ENCODE peak calls at places on chromosome 11, in eight cellular contexts. D, R, H, A, G, K, P and M are unnamed samples.
A peak's percentile ranks its signal among the peaks of the same experiment; 100 is the strongest.

GRCh38 chr11:63858628-63859550 is 20.0 kb downstream of the MARK2 start:
- DNase-seq in D (peak; percentile 44), R (peak; percentile 90), H (peak; percentile 43), A (peak; percentile 73), G (no peak), K (peak; percentile 47), P (no peak), M (no peak)

GRCh38 chr11:97610000-97610399 is 1220.2 kb downstream of the JRKL start:
- DNase-seq in D (no peak), R (no peak), H (no peak), A (no peak), G (peak; percentile 3), K (no peak), P (no peak), M (no peak)

GRCh38 chr11:78647986-78648875 is 73.6 kb upstream of the NARS2 start:
- DNase-seq in D (no peak), R (no peak), H (no peak), A (no peak), G (peak; percentile 1), K (no peak), P (no peak), M (no peak)

GRCh38 chr11:116925050-116925449 is 87.6 kb upstream of the APOA1 start:
- DNase-seq in D (no peak), R (no peak), H (no peak), A (no peak), G (no peak), K (no peak), P (no peak), M (no peak)

GRCh38 chr11:95147364-95147905 is 57.8 kb downstream of the ENDOD1 start:
- DNase-seq in D (peak; percentile 75), R (peak; percentile 93), H (no peak), A (peak; percentile 80), G (peak; percentile 91), K (peak; percentile 14), P (no peak), M (no peak)

GRCh38 chr11:83403990-83404389 is 117.8 kb upstream of the CCDC90B start:
- DNase-seq in D (no peak), R (no peak), H (no peak), A (no peak), G (no peak), K (no peak), P (no peak), M (no peak)

GRCh38 chr11:130071211-130071712 is 1.6 kb downstream of the APLP2 start:
- DNase-seq in D (no peak), R (peak; percentile 35), H (no peak), A (no peak), G (peak; percentile 38), K (no peak), P (no peak), M (no peak)

GRCh38 chr11:132704796-132705375 is 827.4 kb downstream of the OPCML start:
- DNase-seq in D (no peak), R (no peak), H (peak; percentile 32), A (no peak), G (no peak), K (no peak), P (no peak), M (no peak)

GRCh38 chr11:126929186-126930085 is 71.1 kb downstream of the KIRREL3 start:
- DNase-seq in D (no peak), R (peak; percentile 84), H (no peak), A (no peak), G (no peak), K (no peak), P (no peak), M (no peak)

GRCh38 chr11:96254087-96254486 is 88.9 kb downstream of the MAML2 start:
- DNase-seq in D (no peak), R (peak; percentile 75), H (no peak), A (no peak), G (no peak), K (no peak), P (no peak), M (no peak)

GRCh38 chr11:11478021-11478420 is 125.0 kb upstream of the CSNK2A3 start:
- DNase-seq in D (no peak), R (no peak), H (no peak), A (no peak), G (no peak), K (no peak), P (no peak), M (no peak)

GRCh38 chr11:46237248-46238077 is 40.0 kb upstream of the CREB3L1 start:
- DNase-seq in D (peak; percentile 83), R (peak; percentile 92), H (peak; percentile 42), A (peak; percentile 84), G (peak; percentile 93), K (peak; percentile 32), P (no peak), M (no peak)

GRCh38 chr11:130612291-130612802 is 163.9 kb downstream of the ADAMTS15 start:
- DNase-seq in D (no peak), R (peak; percentile 73), H (no peak), A (no peak), G (no peak), K (no peak), P (no peak), M (no peak)

GRCh38 chr11:109708184-109708583 is 286.2 kb downstream of the C11orf87 start:
- DNase-seq in D (no peak), R (no peak), H (no peak), A (no peak), G (no peak), K (no peak), P (no peak), M (no peak)

GRCh38 chr11:116412118-116412889 is 360.5 kb downstream of the BUD13 start:
- DNase-seq in D (no peak), R (no peak), H (no peak), A (no peak), G (no peak), K (no peak), P (no peak), M (no peak)

GRCh38 chr11:63870351-63871197 is 31.7 kb downstream of the MARK2 start:
- DNase-seq in D (no peak), R (peak; percentile 28), H (no peak), A (no peak), G (no peak), K (no peak), P (no peak), M (no peak)

GRCh38 chr11:43583548-43583947 is 97.0 kb upstream of the HSD17B12 start:
- DNase-seq in D (no peak), R (no peak), H (no peak), A (no peak), G (no peak), K (no peak), P (no peak), M (no peak)

GRCh38 chr11:111300569-111300968 is 2.2 kb downstream of the POU2AF3 start:
- DNase-seq in D (no peak), R (no peak), H (no peak), A (no peak), G (no peak), K (no peak), P (no peak), M (no peak)
- H3K27me3 ChIP-seq in D (no peaks in the 10 kb centered on the region), R (peaks cover 61% of the 10 kb centered on the region), H (no peaks in the 10 kb centered on the region), A (no peaks in the 10 kb centered on the region), G (peaks cover 28% of the 10 kb centered on the region), K (no peaks in the 10 kb centered on the region), P (no peaks in the 10 kb centered on the region), M (no peaks in the 10 kb centered on the region)

GRCh38 chr11:73980001-73980960 is 2.4 kb downstream of the UCP2 start:
- DNase-seq in D (no peak), R (peak; percentile 20), H (peak; percentile 80), A (peak; percentile 63), G (peak; percentile 76), K (peak; percentile 58), P (peak; percentile 24), M (peak; percentile 53)
- TF ChIP-seq POLR2A in D (no peak), R (no peak), H (no peak), A (no peak), G (no peak), K (no peak), P (peak; percentile 52), M (no peak)

GRCh38 chr11:61472868-61473267 is 35.7 kb upstream of the LRRC10B start:
- DNase-seq in D (peak; percentile 51), R (peak; percentile 26), H (no peak), A (peak; percentile 88), G (no peak), K (no peak), P (no peak), M (no peak)
- H3K4me3 ChIP-seq in D (no peak overlapping the region), R (no peak overlapping the region), H (no peak overlapping the region), A (no peak overlapping the region), G (no peak overlapping the region), K (no peak overlapping the region), P (no peak overlapping the region), M (no peak overlapping the region)

DNA sequence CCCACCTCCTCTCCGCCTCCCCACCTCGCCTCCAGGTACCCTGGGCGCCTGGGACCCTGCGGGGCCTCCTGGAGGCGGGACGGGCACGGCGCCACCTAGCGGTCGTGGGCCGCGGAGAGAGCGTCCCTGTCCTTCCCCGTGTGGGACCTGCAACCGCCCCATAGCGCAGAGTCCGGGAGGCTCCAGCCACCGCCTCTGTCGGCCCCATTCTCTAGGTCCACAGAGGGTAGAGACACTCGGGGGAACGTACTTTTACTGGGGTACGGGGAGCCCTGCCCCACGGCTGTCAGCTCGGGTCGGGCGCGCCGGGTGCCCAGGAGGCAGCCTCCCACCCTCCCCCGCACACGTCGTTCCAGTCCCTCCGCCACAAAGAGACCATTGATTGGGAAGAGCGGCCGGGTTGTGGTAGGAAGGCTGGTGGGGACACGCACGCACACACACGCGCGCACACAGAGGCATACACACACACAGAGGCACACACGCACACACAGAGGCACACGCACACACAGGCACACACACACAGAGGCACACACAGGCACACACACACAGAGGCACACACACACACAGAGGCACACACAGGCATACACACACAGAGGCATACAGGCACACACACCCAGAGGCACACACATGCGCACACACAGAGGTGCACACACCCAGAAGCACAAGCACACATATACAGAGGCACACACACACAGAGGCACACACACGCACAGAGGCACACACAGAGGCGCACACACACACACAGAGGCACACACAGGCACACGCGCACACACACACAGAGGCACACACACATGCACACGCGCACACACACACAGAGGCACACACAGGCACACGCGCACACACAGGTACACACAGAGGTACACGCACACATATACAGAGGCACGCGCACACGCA is 12.6 kb upstream of the NECTIN1 start:
- DNase-seq in D (no peak), R (no peak), H (peak; percentile 69), A (no peak), G (peak; percentile 75), K (peak; percentile 47), P (no peak), M (no peak)
- H3K27me3 ChIP-seq in D (no peaks in the 10 kb centered on the region), R (peaks cover 67% of the 10 kb centered on the region), H (no peaks in the 10 kb centered on the region), A (peaks cover 44% of the 10 kb centered on the region), G (peaks cover 61% of the 10 kb centered on the region), K (no peaks in the 10 kb centered on the region), P (no peaks in the 10 kb centered on the region), M (peaks cover 7% of the 10 kb centered on the region)

DNA sequence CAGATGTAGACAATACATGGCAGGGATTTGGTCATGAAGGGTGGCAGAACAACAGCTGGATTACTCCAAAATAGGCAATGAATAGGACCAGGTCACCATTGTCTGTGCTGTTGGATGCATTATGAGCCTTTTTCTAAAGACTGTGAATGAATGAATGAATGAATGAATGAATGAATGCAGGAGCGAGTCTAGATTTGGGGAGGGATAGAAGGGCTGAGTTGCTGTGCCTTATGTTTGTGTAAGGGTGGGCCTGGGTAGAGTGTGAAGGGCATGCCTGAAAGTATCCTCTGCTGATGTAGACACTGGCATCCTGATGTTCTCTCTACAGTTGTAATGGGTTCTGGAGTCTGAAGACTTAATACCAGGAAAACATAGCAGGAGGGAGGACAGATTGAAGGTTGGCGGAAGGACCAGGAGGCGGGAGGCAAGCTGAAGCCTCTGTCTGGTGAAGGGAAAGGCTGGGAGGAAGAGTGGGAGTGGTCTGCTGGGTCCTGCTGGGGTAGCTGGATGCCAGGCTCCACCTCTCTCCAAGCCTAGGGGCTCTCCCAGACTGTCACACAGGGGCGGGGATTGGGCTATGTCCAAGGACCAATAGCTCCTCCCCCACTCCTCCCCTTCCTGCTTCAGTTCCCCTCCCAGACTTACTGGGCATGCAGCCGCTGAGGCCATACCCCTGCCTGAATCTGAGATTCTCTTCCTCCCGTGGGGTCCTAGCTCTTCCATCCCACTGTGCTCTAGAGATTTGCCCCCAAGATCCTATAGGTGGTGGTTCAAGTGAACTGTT is 4.8 kb downstream of the TRIM3 start:
- DNase-seq in D (peak; percentile 91), R (peak; percentile 87), H (peak; percentile 80), A (peak; percentile 92), G (peak; percentile 95), K (peak; percentile 84), P (no peak), M (peak; percentile 76)
- TF ChIP-seq POLR2A in D (peak; percentile 31), R (no peak), H (no peak), A (no peak), G (peak; percentile 72), K (no peak), P (no peak), M (no peak)